ENCODE peak calls at places on chromosomes 13 and 19, in seven cellular contexts. Z is substantia nigra; G is breast epithelium; T is activated naive CD4-positive, alpha-beta T cell treated with Interleukin-2 at 50 U/mL for 16 hours; P is renal cortical epithelial cell; N is AG08396; M is stimulated activated CD8-positive, alpha-beta memory T cell treated with anti-CD3 and anti-CD28 coated beads, Interleukin-4, amount 100 ng/mL, for 1 hour. K is an unnamed sample.

GRCh38 chr13:98270819-98271218 is 93.8 kb upstream of the RNF113B start:
- DNase-seq in Z (no peak), G (no peak), T (no peak), P (no peak), N (no peak), M (no peak), K (no peak)

GRCh38 chr19:40392894-40393517 is 3.0 kb upstream of the HIPK4 start:
- DNase-seq in Z (no peak), G (peak; percentile 61), T (no peak), P (no peak), N (no peak), M (no peak), K (no peak)

GRCh38 chr13:75258159-75258782 is 223.7 kb downstream of the TBC1D4 start:
- DNase-seq in Z (no peak), G (no peak), T (no peak), P (peak; percentile 72), N (peak; percentile 13), M (no peak), K (no peak)

GRCh38 chr13:40102854-40103253 is 447.4 kb downstream of the COG6 start:
- DNase-seq in Z (no peak), G (no peak), T (peak; percentile 91), P (peak; percentile 97), N (peak; percentile 5), M (peak; percentile 29), K (peak; percentile 92)

GRCh38 chr19:12834418-12834943 is at the start of gene RTBDN:
- DNase-seq in Z (no peak), G (no peak), T (no peak), P (no peak), N (no peak), M (no peak), K (no peak)

GRCh38 chr13:87244256-87244870 is 426.8 kb upstream of the SLITRK5 start:
- DNase-seq in Z (no peak), G (no peak), T (no peak), P (peak; percentile 22), N (no peak), M (no peak), K (no peak)

GRCh38 chr13:41648314-41648935 is 191.1 kb downstream of the RGCC start:
- DNase-seq in Z (no peak), G (no peak), T (no peak), P (peak; percentile 93), N (no peak), M (no peak), K (no peak)

GRCh38 chr19:36060430-36060829 is 5.7 kb downstream of the WDR62 start:
- DNase-seq in Z (peak; percentile 83), G (no peak), T (peak; percentile 22), P (peak; percentile 52), N (peak; percentile 81), M (no peak), K (no peak)

GRCh38 chr13:26987614-26988013 is 184.0 kb downstream of the USP12 start:
- DNase-seq in Z (no peak), G (no peak), T (no peak), P (no peak), N (no peak), M (no peak), K (no peak)

GRCh38 chr19:51327066-51327985 is 14.6 kb downstream of the VSIG10L start:
- DNase-seq in Z (peak; percentile 10), G (peak; percentile 50), T (peak; percentile 42), P (peak; percentile 3), N (peak; percentile 90), M (no peak), K (peak; percentile 68)

GRCh38 chr19:925912-926594 is at the start of gene ARID3A:
- DNase-seq in Z (no peak), G (peak; percentile 56), T (no peak), P (no peak), N (peak; percentile 91), M (no peak), K (no peak)

GRCh38 chr19:896999-897398 is 3.7 kb downstream of the RNU6-9 start:
- DNase-seq in Z (no peak), G (no peak), T (no peak), P (no peak), N (no peak), M (no peak), K (no peak)

GRCh38 chr13:77521194-77521593 is 14.3 kb upstream of the SCEL start:
- DNase-seq in Z (no peak), G (no peak), T (no peak), P (peak; percentile 93), N (no peak), M (no peak), K (no peak)

GRCh38 chr13:26971990-26972888 is 199.4 kb downstream of the USP12 start:
- DNase-seq in Z (no peak), G (no peak), T (peak; percentile 7), P (peak; percentile 37), N (no peak), M (no peak), K (peak; percentile 20)

GRCh38 chr13:26887594-26887993 is 127.0 kb upstream of the GPR12 start:
- DNase-seq in Z (no peak), G (no peak), T (no peak), P (no peak), N (no peak), M (no peak), K (no peak)

GRCh38 chr19:39196860-39197562 is at the start of gene NCCRP1:
- DNase-seq in Z (no peak), G (no peak), T (no peak), P (no peak), N (no peak), M (no peak), K (no peak)

GRCh38 chr19:33796164-33797100 is at the start of gene KCTD15:
- DNase-seq in Z (no peak), G (no peak), T (peak; percentile 70), P (no peak), N (peak; percentile 53), M (no peak), K (peak; percentile 13)

GRCh38 chr19:54245936-54246335 is 3.3 kb upstream of the LILRA6 start:
- DNase-seq in Z (no peak), G (no peak), T (no peak), P (no peak), N (no peak), M (no peak), K (no peak)